ENCODE peak calls at places on chromosomes 4 and X, in ten cellular contexts. A, D, V, Q, F, O, H, W, E and Y are unnamed samples.

GRCh38 chr4:169663894-169664293 is 43.5 kb downstream of the CLCN3 start:
- DNase-seq in A (no peak), D (no peak), V (peak), Q (no peak), F (no peak), O (no peak), H (no peak), W (peak), E (no peak), Y (peak)

GRCh38 chr4:34196375-34196774 is 2047.9 kb downstream of the ARAP2 start:
- DNase-seq in A (no peak), D (no peak), V (no peak), Q (no peak), F (no peak), O (no peak), H (no peak), W (no peak), E (no peak), Y (no peak)

GRCh38 chr4:158211288-158211687 is 1.0 kb downstream of the TMEM144 start:
- DNase-seq in A (no peak), D (no peak), V (no peak), Q (no peak), F (no peak), O (no peak), H (no peak), W (no peak), E (no peak), Y (no peak)

GRCh38 chr4:140012688-140013087 is 141.3 kb downstream of the MAML3 start:
- DNase-seq in A (peak), D (peak), V (peak), Q (peak), F (no peak), O (peak), H (no peak), W (peak), E (peak), Y (peak)

GRCh38 chr4:2318476-2318875 is 56.6 kb upstream of the MXD4 start:
- DNase-seq in A (no peak), D (no peak), V (no peak), Q (peak), F (peak), O (no peak), H (no peak), W (no peak), E (peak), Y (no peak)

GRCh38 chr4:20788266-20788665 is 88.0 kb downstream of the PACRGL start:
- DNase-seq in A (no peak), D (no peak), V (no peak), Q (no peak), F (no peak), O (no peak), H (no peak), W (no peak), E (no peak), Y (no peak)

GRCh38 chrX:141176586-141177451 is at the start of gene LDOC1:
- DNase-seq in A (peak), D (peak), V (peak), Q (peak), F (peak), O (no peak), H (no peak), W (peak), E (peak), Y (no peak)

GRCh38 chr4:112604590-112604989 is 32.1 kb downstream of the ZGRF1 start:
- DNase-seq in A (peak), D (no peak), V (peak), Q (peak), F (no peak), O (peak), H (no peak), W (peak), E (no peak), Y (no peak)

DNA sequence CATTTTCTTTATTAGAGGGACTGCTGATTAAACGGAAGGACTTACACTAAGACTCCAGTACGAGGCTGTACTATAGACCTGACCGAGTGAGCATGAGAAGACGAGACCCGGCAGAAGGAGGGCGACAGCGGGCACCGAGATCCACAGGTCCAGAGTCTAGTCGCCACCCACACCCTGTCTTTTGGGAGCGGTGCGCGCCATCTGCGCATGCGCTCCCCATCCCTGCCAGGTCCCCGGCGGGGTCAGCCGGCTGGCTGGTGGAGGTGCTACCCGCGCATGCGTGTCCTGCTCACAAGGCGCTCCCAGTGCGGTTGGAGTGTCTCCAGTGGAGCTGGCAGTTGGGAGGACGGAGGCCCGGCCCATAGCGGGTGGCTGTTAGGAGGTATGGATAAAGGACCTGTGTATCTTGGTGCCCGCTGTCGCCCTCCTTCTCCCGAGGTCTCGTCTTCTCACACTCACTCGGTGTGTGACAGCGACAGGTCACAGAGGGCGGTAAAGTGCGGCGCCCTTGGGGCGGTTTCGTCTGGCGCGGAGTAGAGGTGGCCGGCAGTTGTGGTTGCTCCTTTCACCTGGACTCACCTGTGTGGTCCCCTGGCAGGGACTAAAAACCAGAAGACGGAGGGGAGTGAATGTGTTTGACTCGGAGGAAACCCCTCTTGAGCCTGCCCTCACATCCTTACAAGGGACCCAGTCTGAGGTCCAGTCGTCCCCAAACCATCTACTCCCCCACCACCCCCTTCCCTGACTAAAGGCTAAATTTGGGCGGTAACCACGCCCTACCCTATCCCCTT is 7.6 kb upstream of the HSD17B10 start:
- DNase-seq in A (peak), D (peak), V (peak), Q (peak), F (peak), O (peak), H (no peak), W (peak), E (peak), Y (no peak)
- H3K27ac ChIP-seq in A (no peak), D (peak), V (peak), Q (no peak), F (no peak), O (peak), H (no peak), W (peak), E (peak), Y (peak)

DNA sequence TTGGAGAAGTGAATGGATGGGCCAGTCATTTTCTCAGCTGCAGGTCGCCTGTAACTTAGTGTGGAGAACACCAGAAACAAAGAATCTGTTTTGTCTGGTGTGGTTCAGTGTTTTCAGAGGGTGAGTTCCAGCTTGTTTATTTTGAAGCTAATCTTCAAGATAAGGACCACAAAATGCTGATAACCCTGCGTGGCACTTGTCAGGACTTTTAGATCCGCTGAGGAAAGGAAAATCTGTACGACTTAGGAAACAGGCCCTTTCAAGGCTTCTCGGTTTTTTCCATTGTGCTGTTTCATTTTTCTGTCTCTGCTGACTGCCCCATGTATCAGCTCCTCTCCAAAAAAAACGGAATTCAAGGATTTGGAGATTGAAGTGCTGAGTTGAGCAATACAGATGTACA is 8.7 kb upstream of the ANAPC4 start:
- DNase-seq in A (no peak), D (no peak), V (no peak), Q (no peak), F (no peak), O (no peak), H (no peak), W (no peak), E (no peak), Y (no peak)
- H3K27ac ChIP-seq in A (no peak), D (no peak), V (no peak), Q (no peak), F (no peak), O (no peak), H (no peak), W (no peak), E (no peak), Y (no peak)

GRCh38 chrX:45421806-45422205 is 221.1 kb upstream of the DIPK2B start:
- DNase-seq in A (no peak), D (no peak), V (no peak), Q (no peak), F (no peak), O (no peak), H (no peak), W (no peak), E (no peak), Y (no peak)
- H3K27ac ChIP-seq in A (no peak), D (no peak), V (no peak), Q (no peak), F (no peak), O (no peak), H (no peak), W (no peak), E (no peak), Y (no peak)

GRCh38 chr4:79823148-79823763 is 249.8 kb downstream of the ANTXR2 start:
- DNase-seq in A (no peak), D (no peak), V (peak), Q (no peak), F (no peak), O (no peak), H (no peak), W (peak), E (no peak), Y (no peak)
- H3K27ac ChIP-seq in A (no peak), D (no peak), V (no peak), Q (no peak), F (no peak), O (no peak), H (no peak), W (no peak), E (no peak), Y (no peak)